ENCODE peak calls at places on chromosomes 2 and 18, in seven cellular contexts. K, Y, O, S, E, Z and M are unnamed samples.
A peak's percentile ranks its signal among the peaks of the same experiment; 100 is the strongest.

GRCh38 chr18:70454705-70455322 is 166.0 kb downstream of the SOCS6 start:
- DNase-seq in Y (peak; percentile 82), Z (peak; percentile 73), O (peak; percentile 62), E (peak; percentile 79), K (peak; percentile 71), S (peak; percentile 64), M (peak; percentile 80)

GRCh38 chr2:97726311-97727064 is 13.1 kb downstream of the ZAP70 start:
- DNase-seq in E (peak; percentile 38), Y (no peak), O (no peak), K (no peak), S (no peak), Z (no peak), M (peak; percentile 46)

GRCh38 chr2:231648579-231649174 is 56.0 kb downstream of the TEX44 start:
- DNase-seq in K (peak; percentile 74), E (peak; percentile 56), S (no peak), O (peak; percentile 69), Z (peak; percentile 71), Y (peak; percentile 84), M (peak; percentile 84)

GRCh38 chr18:35142270-35142605 is 98.6 kb upstream of the ZNF397 start:
- DNase-seq in O (no peak), Y (no peak), E (no peak), K (no peak), S (no peak), Z (no peak), M (no peak)

GRCh38 chr18:76765649-76766048 is 56.7 kb upstream of the ZNF236 start:
- DNase-seq in O (no peak), Z (peak; percentile 79), Y (no peak), S (no peak), E (no peak), K (no peak), M (no peak)

GRCh38 chr18:59906203-59906602 is 6.4 kb downstream of the PMAIP1 start:
- DNase-seq in O (no peak), K (peak; percentile 74), Y (no peak), E (no peak), S (no peak), Z (no peak), M (no peak)

GRCh38 chr18:12282436-12283039 is 25.5 kb upstream of the TUBB6 start:
- DNase-seq in E (peak; percentile 76), S (no peak), Z (peak; percentile 94), Y (no peak), K (peak; percentile 25), O (no peak), M (no peak)

GRCh38 chr18:74389161-74389927 is 67.8 kb downstream of the DIPK1C start:
- DNase-seq in O (no peak), Y (no peak), S (no peak), E (no peak), Z (no peak), K (peak; percentile 37), M (no peak)

DNA sequence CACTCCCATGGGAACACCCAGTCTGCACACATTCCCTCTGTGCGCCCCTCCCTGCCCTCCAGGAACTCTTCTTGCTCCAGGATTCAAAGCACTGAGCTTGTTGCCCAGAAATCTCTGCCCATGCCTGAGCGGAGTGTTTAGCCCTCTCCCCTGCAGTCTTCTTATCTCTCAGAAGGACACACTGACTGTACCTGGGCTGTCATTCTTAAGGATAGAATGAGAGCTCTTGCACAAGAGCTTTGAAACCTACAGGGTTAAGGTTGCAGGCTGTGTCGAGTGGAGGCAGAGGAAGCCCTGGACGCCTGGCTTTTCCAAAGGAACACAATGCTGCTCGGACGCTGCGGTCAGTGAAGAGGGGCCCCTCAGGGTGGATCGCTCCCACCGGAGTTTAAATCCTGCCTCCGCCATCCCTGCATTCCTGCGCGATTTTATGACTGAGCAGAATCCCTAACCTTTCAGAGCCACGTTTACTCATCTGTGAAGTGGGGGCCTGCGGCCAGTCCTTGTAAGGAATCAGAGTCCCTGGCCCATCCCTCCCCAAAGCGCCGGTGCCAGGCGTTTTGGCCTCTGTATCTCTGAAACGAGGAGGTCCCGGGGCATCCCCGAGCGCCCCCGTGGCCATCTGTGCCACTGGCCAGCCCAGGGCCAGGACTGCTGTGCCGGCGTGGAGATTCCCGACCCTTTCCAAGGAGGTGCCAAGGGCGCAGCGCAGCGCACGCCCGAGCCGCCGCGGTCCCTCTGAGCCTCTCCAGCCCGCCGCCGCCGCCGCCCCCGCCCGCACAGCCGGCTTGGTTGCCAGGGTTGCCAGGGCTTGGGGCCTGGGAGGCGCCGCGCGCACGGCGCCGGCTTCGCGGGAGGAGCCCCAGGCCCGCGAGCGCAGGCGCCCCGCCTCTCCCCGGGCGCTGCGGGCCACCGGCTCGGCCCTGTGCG is 58.9 kb downstream of the FAM168B start:
- DNase-seq in Y (peak; percentile 68), Z (peak; percentile 62), K (peak; percentile 51), S (peak; percentile 62), E (peak; percentile 31), O (peak; percentile 57), M (no peak)
- H3K4me3 ChIP-seq in Y (peak overlapping the region; percentile 38), Z (peak overlapping the region; percentile 27), K (no peak overlapping the region), S (peak overlapping the region; percentile 80), E (peak overlapping the region; percentile 30), O (peak overlapping the region; percentile 55), M (no peak overlapping the region)

GRCh38 chr2:144507441-144508161 is 12.3 kb downstream of the ZEB2 start:
- DNase-seq in E (peak; percentile 16), Y (no peak), K (no peak), S (no peak), O (no peak), Z (no peak), M (no peak)
- H3K4me3 ChIP-seq in E (no peak overlapping the region), Y (no peak overlapping the region), K (no peak overlapping the region), S (no peak overlapping the region), O (no peak overlapping the region), Z (no peak overlapping the region), M (peak overlapping the region; percentile 4)

GRCh38 chr18:23852236-23853045 is 162.1 kb upstream of the TTC39C start:
- DNase-seq in K (no peak), Z (no peak), O (no peak), S (no peak), Y (no peak), E (no peak), M (no peak)

GRCh38 chr18:23855721-23856120 is 158.8 kb upstream of the TTC39C start:
- DNase-seq in K (no peak), O (no peak), E (no peak), Z (no peak), Y (no peak), S (no peak), M (no peak)

GRCh38 chr18:23856466-23857175 is 157.9 kb upstream of the TTC39C start:
- DNase-seq in S (no peak), K (peak; percentile 70), E (no peak), Y (no peak), Z (peak; percentile 33), O (no peak), M (peak; percentile 32)

GRCh38 chr18:23851470-23852002 is 162.3 kb downstream of the LAMA3 start:
- DNase-seq in K (no peak), Z (no peak), S (no peak), O (peak; percentile 48), Y (no peak), E (no peak), M (no peak)

DNA sequence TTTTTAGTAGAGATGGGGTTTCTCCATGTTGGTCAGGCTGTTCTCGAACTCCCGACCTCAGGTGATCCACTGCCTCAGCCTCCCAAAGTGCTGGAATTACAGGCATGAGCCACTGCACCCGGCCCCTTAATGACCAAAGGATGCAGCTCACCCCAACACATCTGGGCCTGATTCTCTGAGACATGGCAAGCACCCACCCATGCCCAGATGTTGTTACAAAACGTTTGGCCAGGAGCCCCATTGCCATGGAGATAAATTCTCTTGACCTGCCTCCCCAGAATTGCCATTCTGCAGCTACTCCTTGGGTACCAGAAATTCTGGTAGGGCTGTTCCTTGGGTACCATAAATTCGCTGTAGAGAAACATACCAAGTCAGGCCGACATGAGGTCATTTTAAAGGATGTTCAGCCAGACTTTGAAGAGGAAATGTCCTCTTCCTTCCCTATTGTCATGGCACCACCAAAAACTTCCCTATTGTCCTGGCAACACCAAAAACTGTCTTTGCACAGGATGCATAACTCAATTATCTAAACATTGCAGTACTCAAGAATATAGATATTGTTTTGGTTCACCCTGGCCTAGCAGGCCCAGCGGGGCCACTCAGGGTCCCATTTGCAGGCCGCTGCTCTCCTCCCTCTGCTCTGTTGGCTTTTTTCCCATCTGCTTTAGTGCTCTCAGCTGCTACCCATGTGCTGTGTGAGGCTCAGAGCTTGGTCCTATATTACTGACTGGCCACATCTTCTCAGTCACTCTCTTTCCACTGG is 160.9 kb upstream of the TTC39C start:
- DNase-seq in O (no peak), K (no peak), Z (no peak), Y (no peak), S (no peak), E (no peak), M (no peak)
- H3K4me3 ChIP-seq in O (no peak overlapping the region), K (no peak overlapping the region), Z (no peak overlapping the region), Y (no peak overlapping the region), S (no peak overlapping the region), E (no peak overlapping the region), M (no peak overlapping the region)

DNA sequence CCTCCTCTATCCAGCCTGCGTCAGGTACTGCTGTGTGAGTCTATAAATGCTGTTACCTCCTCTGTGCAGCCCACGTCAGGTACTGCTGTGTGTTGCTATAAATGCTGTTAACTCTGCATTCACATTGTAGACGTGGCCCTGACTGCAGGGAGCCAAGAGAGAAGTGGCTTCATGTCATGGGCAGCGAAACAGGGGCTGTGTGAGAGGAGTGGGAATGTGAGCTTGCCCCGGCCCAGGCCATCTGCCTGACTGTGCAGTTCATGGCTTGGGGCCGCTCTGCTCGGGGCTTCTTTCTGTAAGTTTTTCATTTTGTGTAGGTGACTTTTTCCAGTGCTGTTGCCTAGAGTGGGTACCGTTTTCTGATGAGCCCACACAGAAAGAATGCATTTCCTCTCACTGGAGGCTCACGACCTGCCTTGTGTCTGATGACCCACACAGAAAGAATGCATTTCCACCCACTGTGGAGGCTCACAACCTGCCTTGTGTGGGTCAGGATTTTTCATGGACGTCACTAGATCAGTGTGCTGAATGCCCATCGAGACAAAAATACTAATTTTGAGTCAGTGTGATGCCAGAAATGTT is 104.5 kb downstream of the SNTG2 start:
- DNase-seq in K (peak; percentile 59), Z (peak; percentile 4), Y (no peak), E (peak; percentile 62), S (no peak), O (no peak), M (no peak)
- H3K4me3 ChIP-seq in K (no peak overlapping the region), Z (no peak overlapping the region), Y (no peak overlapping the region), E (no peak overlapping the region), S (no peak overlapping the region), O (no peak overlapping the region), M (no peak overlapping the region)

DNA sequence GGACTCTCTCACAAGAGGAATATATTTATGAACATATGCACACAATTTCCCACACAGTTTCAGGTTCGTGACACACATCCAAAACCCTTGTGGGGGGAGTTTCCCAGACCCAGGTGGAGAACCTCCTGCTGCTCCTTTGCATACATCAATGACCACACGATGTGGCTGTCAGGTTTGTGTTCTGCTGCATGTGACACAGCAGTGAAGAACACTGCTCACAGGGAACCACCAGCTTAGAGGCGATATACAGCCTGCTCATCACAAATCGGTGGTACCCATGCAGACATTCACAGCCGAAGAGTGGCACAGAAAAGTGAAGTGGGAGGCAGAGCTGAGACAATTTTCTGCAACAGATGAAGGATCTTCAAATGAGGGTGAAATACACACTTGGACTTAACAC is 175.6 kb upstream of the ZFP36L2 start:
- DNase-seq in Y (no peak), S (no peak), E (no peak), O (no peak), Z (no peak), K (no peak), M (no peak)
- H3K4me3 ChIP-seq in Y (no peak overlapping the region), S (no peak overlapping the region), E (no peak overlapping the region), O (no peak overlapping the region), Z (no peak overlapping the region), K (no peak overlapping the region), M (no peak overlapping the region)